ENCODE peak calls at places on chromosomes 4 and X, in six cellular contexts. One of them, this sample, is unnamed.

GRCh38 chr4:157221426-157221894 is 932 bp downstream of the GRIA2 start:
- DNase-seq in IMR-90: no peak
- DNase-seq in PC-3: no peak
- DNase-seq in fibroblast of lung: no peak
- DNase-seq in H1: peak; percentile 49
- DNase-seq in HCT116: no peak
- DNase-seq in this sample: no peak

GRCh38 chrX:46574941-46575381 is 1.4 kb downstream of the CHST7 start:
- DNase-seq in IMR-90: no peak
- DNase-seq in PC-3: no peak
- DNase-seq in fibroblast of lung: no peak
- DNase-seq in H1: no peak
- DNase-seq in HCT116: no peak
- DNase-seq in this sample: no peak

GRCh38 chr4:66956426-66956825 is 588.9 kb downstream of the CENPC start:
- DNase-seq in IMR-90: no peak
- DNase-seq in PC-3: no peak
- DNase-seq in fibroblast of lung: no peak
- DNase-seq in H1: no peak
- DNase-seq in HCT116: no peak
- DNase-seq in this sample: no peak

GRCh38 chrX:130385520-130385919 is at the start of gene GPR119:
- DNase-seq in IMR-90: no peak
- DNase-seq in PC-3: no peak
- DNase-seq in fibroblast of lung: no peak
- DNase-seq in H1: no peak
- DNase-seq in HCT116: no peak
- DNase-seq in this sample: no peak

GRCh38 chr4:185721190-185721948 is 90.6 kb downstream of the SORBS2 start:
- DNase-seq in IMR-90: no peak
- DNase-seq in PC-3: no peak
- DNase-seq in fibroblast of lung: peak; percentile 70
- DNase-seq in H1: no peak
- DNase-seq in HCT116: no peak
- DNase-seq in this sample: no peak

GRCh38 chrX:2500681-2501151 is at the start of the genes DHRSX and ZBED1:
- DNase-seq in IMR-90: no peak
- DNase-seq in PC-3: peak; percentile 9
- DNase-seq in fibroblast of lung: peak; percentile 12
- DNase-seq in H1: peak; percentile 67
- DNase-seq in HCT116: no peak
- DNase-seq in this sample: no peak

GRCh38 chrX:153881281-153881680 is 4.7 kb downstream of the L1CAM start:
- DNase-seq in IMR-90: no peak
- DNase-seq in PC-3: no peak
- DNase-seq in fibroblast of lung: no peak
- DNase-seq in H1: no peak
- DNase-seq in HCT116: no peak
- DNase-seq in this sample: no peak

GRCh38 chrX:119236599-119237525 is 777 bp downstream of the PGRMC1 start:
- DNase-seq in IMR-90: peak; percentile 74
- DNase-seq in PC-3: peak; percentile 48
- DNase-seq in fibroblast of lung: peak; percentile 66
- DNase-seq in H1: peak; percentile 45
- DNase-seq in HCT116: no peak
- DNase-seq in this sample: no peak

GRCh38 chr4:114229721-114230120 is 250.3 kb upstream of the ARSJ start:
- DNase-seq in IMR-90: no peak
- DNase-seq in PC-3: no peak
- DNase-seq in fibroblast of lung: no peak
- DNase-seq in H1: no peak
- DNase-seq in HCT116: no peak
- DNase-seq in this sample: no peak

GRCh38 chr4:1035510-1035909 is 24.1 kb downstream of the FGFRL1 start:
- DNase-seq in IMR-90: no peak
- DNase-seq in PC-3: no peak
- DNase-seq in fibroblast of lung: no peak
- DNase-seq in H1: no peak
- DNase-seq in HCT116: no peak
- DNase-seq in this sample: no peak

GRCh38 chr4:14888790-14889189 is 113.5 kb upstream of the CPEB2 start:
- DNase-seq in IMR-90: no peak
- DNase-seq in PC-3: no peak
- DNase-seq in fibroblast of lung: peak; percentile 7
- DNase-seq in H1: no peak
- DNase-seq in HCT116: no peak
- DNase-seq in this sample: no peak

GRCh38 chrX:4579480-4579879 is 866.0 kb upstream of the PRKX start:
- DNase-seq in IMR-90: no peak
- DNase-seq in PC-3: no peak
- DNase-seq in fibroblast of lung: no peak
- DNase-seq in H1: no peak
- DNase-seq in HCT116: no peak
- DNase-seq in this sample: no peak

GRCh38 chrX:4579999-4580398 is 866.5 kb upstream of the PRKX start:
- DNase-seq in IMR-90: no peak
- DNase-seq in PC-3: no peak
- DNase-seq in fibroblast of lung: no peak
- DNase-seq in H1: no peak
- DNase-seq in HCT116: no peak
- DNase-seq in this sample: no peak
- H3K9ac ChIP-seq in IMR-90: no peak overlapping the region
- H3K9ac ChIP-seq in PC-3: no peak overlapping the region
- H3K9ac ChIP-seq in fibroblast of lung: no peak overlapping the region
- H3K9ac ChIP-seq in H1: no peak overlapping the region
- H3K9ac ChIP-seq in HCT116: no peak overlapping the region
- H3K9ac ChIP-seq in this sample: no peak overlapping the region

GRCh38 chrX:22689290-22689689 is 310.5 kb upstream of the DDX53 start:
- DNase-seq in IMR-90: peak; percentile 23
- DNase-seq in PC-3: no peak
- DNase-seq in fibroblast of lung: no peak
- DNase-seq in H1: no peak
- DNase-seq in HCT116: no peak
- DNase-seq in this sample: peak; percentile 44
- H3K9ac ChIP-seq in IMR-90: no peak overlapping the region
- H3K9ac ChIP-seq in PC-3: no peak overlapping the region
- H3K9ac ChIP-seq in fibroblast of lung: no peak overlapping the region
- H3K9ac ChIP-seq in H1: no peak overlapping the region
- H3K9ac ChIP-seq in HCT116: no peak overlapping the region
- H3K9ac ChIP-seq in this sample: no peak overlapping the region

DNA sequence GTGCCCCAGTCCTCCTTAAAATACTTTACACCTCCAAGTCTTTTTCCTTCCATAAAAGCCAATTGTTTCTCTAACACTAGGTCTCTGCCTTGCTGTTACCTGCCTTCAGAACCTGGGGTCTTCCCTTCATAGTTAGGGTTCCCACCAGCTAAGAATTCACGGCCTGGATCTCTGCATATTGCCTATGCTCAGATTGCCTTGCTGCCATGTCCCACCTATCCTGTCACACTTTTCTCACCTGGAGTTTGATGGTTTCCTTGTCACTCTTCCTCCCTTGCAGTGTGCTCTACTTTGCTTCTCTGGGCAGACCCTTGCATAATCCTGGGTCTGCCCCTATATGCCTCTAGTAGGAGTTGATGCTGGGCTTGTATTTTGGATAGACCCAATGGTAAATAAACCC is 36.6 kb upstream of the TMPRSS11E start:
- DNase-seq in IMR-90: no peak
- DNase-seq in PC-3: no peak
- DNase-seq in fibroblast of lung: no peak
- DNase-seq in H1: no peak
- DNase-seq in HCT116: no peak
- DNase-seq in this sample: no peak
- H3K9ac ChIP-seq in IMR-90: no peak overlapping the region
- H3K9ac ChIP-seq in PC-3: no peak overlapping the region
- H3K9ac ChIP-seq in fibroblast of lung: no peak overlapping the region
- H3K9ac ChIP-seq in H1: no peak overlapping the region
- H3K9ac ChIP-seq in HCT116: no peak overlapping the region
- H3K9ac ChIP-seq in this sample: no peak overlapping the region

DNA sequence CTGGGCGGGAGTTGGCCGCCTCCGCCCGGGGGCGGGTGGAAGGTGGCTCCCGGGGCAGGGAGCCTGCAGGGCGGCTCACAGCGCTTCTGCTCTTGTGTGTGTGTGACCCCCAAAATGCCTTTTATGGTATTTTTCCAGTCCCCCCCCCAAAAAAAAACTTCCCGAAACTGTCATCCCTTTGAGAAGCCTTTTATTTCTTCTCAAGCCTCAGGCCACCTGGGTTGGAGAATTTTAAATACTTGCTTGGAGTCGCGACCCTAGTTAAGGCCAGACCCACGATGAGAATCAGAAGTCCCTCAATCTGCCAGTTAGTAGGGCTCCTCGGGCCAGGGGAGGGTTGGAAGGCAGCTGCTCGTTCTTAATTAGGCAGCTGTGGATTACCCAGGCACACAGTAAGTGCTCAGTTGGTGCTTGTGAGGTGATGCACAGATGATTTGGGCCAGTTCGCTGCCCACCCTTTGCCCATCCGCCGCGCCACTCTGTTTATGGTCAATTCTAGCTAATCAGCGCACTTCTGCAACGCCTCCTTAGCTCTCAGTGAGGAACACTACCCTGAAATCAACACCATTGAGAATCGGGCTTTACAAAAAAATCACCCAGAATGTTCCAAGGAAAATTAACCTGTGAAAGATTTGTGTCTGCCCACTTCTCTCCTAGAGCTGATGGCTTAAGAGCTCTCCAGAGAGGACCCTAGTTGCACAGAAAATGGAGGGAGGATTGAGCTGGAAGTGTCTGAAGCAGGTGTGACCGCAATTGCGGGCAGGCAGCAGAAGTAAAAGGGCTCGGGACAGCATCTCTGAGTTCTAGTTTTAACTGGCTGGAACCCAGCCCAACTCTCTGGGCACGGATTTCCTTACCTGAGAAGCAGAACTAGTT is 648 bp upstream of the SCD5 start:
- DNase-seq in IMR-90: no peak
- DNase-seq in PC-3: peak; percentile 10
- DNase-seq in fibroblast of lung: no peak
- DNase-seq in H1: no peak
- DNase-seq in HCT116: no peak
- DNase-seq in this sample: no peak
- H3K9ac ChIP-seq in IMR-90: peak overlapping the region; percentile 0
- H3K9ac ChIP-seq in PC-3: no peak overlapping the region
- H3K9ac ChIP-seq in fibroblast of lung: no peak overlapping the region
- H3K9ac ChIP-seq in H1: no peak overlapping the region
- H3K9ac ChIP-seq in HCT116: peak overlapping the region; percentile 60
- H3K9ac ChIP-seq in this sample: peak overlapping the region; percentile 13

DNA sequence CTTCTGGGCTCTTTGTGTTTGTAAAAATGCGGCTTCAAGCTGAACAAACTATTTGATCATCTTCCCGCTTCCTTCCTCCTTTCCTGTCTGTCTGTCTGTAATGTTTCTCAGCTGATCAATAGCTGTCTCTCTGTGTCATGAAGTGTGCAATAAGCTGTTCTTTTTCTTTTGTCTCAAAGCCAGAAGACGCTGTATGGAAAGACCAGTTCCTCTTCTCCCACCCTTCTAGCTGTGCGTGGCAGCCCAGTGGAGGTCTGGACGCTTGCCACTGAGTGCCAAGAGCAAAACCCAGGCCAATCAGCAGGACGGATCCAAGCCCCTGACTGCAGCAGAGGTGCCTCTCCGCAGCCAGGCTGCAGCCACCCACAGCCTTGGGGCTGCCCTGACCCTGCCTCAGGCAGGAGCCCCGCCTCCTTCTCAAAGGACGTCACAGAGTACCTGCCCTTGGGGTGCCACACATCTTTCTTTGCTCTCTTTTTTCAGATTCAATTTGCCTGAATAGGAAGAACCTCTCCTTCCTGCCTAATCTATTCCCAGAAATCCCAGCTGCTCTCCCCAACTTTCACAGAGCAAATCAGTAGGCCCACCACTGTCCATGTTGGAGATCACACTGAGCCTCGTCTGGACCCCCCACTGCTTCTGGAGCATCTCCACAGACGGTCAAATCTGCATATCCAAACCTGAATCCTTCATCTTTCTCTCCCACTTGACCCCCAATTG is 59.1 kb downstream of the MAML3 start:
- DNase-seq in IMR-90: peak; percentile 73
- DNase-seq in PC-3: peak; percentile 69
- DNase-seq in fibroblast of lung: peak; percentile 67
- DNase-seq in H1: peak; percentile 59
- DNase-seq in HCT116: no peak
- DNase-seq in this sample: no peak
- H3K9ac ChIP-seq in IMR-90: peak overlapping the region; percentile 11
- H3K9ac ChIP-seq in PC-3: peak overlapping the region; percentile 90
- H3K9ac ChIP-seq in fibroblast of lung: no peak overlapping the region
- H3K9ac ChIP-seq in H1: no peak overlapping the region
- H3K9ac ChIP-seq in HCT116: no peak overlapping the region
- H3K9ac ChIP-seq in this sample: peak overlapping the region; percentile 3

GRCh38 chr4:6767341-6767724 is 15.2 kb upstream of the KIAA0232 start:
- DNase-seq in IMR-90: peak; percentile 43
- DNase-seq in PC-3: peak; percentile 68
- DNase-seq in fibroblast of lung: no peak
- DNase-seq in H1: no peak
- DNase-seq in HCT116: no peak
- DNase-seq in this sample: no peak
- H3K9ac ChIP-seq in IMR-90: no peak overlapping the region
- H3K9ac ChIP-seq in PC-3: no peak overlapping the region
- H3K9ac ChIP-seq in fibroblast of lung: no peak overlapping the region
- H3K9ac ChIP-seq in H1: no peak overlapping the region
- H3K9ac ChIP-seq in HCT116: no peak overlapping the region
- H3K9ac ChIP-seq in this sample: no peak overlapping the region